ENCODE peak calls at places on chromosomes 7 and 10, in five cellular contexts. W, O, P, H and F are unnamed samples. For H4K20me1, the result is how much of the 10 kb centered on the place peaks cover.

GRCh38 chr10:13346280-13346819 is 1.7 kb downstream of the SEPHS1 start:
- DNase-seq in P (peak), H (no peak), W (peak), O (no peak), F (peak)

GRCh38 chr10:6006991-6007390 is 29.6 kb upstream of the IL15RA start:
- DNase-seq in O (no peak), W (no peak), P (no peak), H (no peak), F (no peak)

GRCh38 chr10:69911571-69912528 is 110.1 kb downstream of the COL13A1 start:
- DNase-seq in W (no peak), H (no peak), O (peak), P (no peak), F (peak)

GRCh38 chr10:27038168-27038567 is 62.1 kb downstream of the ANKRD26 start:
- DNase-seq in W (no peak), P (no peak), H (no peak), O (no peak), F (no peak)

GRCh38 chr7:69630292-69630691 is 32.0 kb downstream of the AUTS2 start:
- DNase-seq in P (peak), W (no peak), O (no peak), H (no peak), F (peak)

GRCh38 chr10:71852335-71852937 is 1.4 kb upstream of the PSAP start:
- DNase-seq in P (no peak), H (no peak), O (no peak), W (no peak), F (no peak)

GRCh38 chr7:96177353-96177752 is 144.5 kb downstream of the SLC25A13 start:
- DNase-seq in O (no peak), W (no peak), P (no peak), H (no peak), F (no peak)

GRCh38 chr7:122438492-122438891 is 133.9 kb upstream of the FEZF1 start:
- DNase-seq in W (no peak), P (no peak), O (peak), H (no peak), F (no peak)

GRCh38 chr7:67105382-67105781 is 108.7 kb downstream of the TYW1 start:
- DNase-seq in H (no peak), P (peak), W (peak), O (no peak), F (peak)

GRCh38 chr10:124387078-124387874 is 31.4 kb downstream of the OAT start:
- DNase-seq in H (peak), W (no peak), P (no peak), O (peak), F (peak)

GRCh38 chr10:102599565-102600327 is 44.5 kb upstream of the TRIM8 start:
- DNase-seq in P (no peak), H (no peak), O (no peak), W (no peak), F (no peak)

GRCh38 chr7:6197801-6198551 is 74.4 kb downstream of the CYTH3 start:
- DNase-seq in W (no peak), H (no peak), O (no peak), P (no peak), F (no peak)

GRCh38 chr7:97016392-97017196 is 8.0 kb downstream of the DLX5 start:
- DNase-seq in W (no peak), O (peak), H (peak), P (no peak), F (peak)

GRCh38 chr7:32658034-32658944 is 163.0 kb downstream of the AVL9 start:
- DNase-seq in W (no peak), P (peak), O (no peak), H (no peak), F (no peak)

GRCh38 chr7:45923290-45923689 is 2.2 kb upstream of the IGFBP3 start:
- DNase-seq in O (peak), P (peak), H (peak), W (peak), F (peak)

GRCh38 chr10:133162178-133162909 is 2.3 kb downstream of the KNDC1 start:
- DNase-seq in W (peak), P (no peak), O (no peak), H (no peak), F (peak)

GRCh38 chr7:115478426-115478825 is 552.1 kb downstream of the TFEC start:
- DNase-seq in H (no peak), O (no peak), W (no peak), P (peak), F (peak)
- H3K4me3 ChIP-seq in H (no peak), O (no peak), W (no peak), P (no peak), F (no peak)

GRCh38 chr7:91852263-91852741 is 28.2 kb downstream of the MTERF1 start:
- DNase-seq in W (peak), H (no peak), O (peak), P (no peak), F (no peak)
- TF ChIP-seq CTCF in W (peak), H (peak), O (peak), P (peak), F (peak)

GRCh38 chr7:1931248-1931950 is 261.3 kb downstream of the ELFN1 start:
- DNase-seq in O (no peak), P (peak), W (no peak), H (no peak), F (peak)

GRCh38 chr7:1930381-1931065 is 260.4 kb downstream of the ELFN1 start:
- DNase-seq in O (no peak), W (no peak), P (no peak), H (no peak), F (no peak)

GRCh38 chr7:1933066-1933835 is 263.2 kb downstream of the ELFN1 start:
- DNase-seq in P (no peak), W (no peak), H (no peak), O (no peak), F (no peak)

GRCh38 chr7:1934017-1934416 is 263.9 kb downstream of the ELFN1 start:
- DNase-seq in O (no peak), H (no peak), W (no peak), P (no peak), F (no peak)

GRCh38 chr7:1931951-1932270 is 261.8 kb downstream of the ELFN1 start:
- DNase-seq in W (no peak), H (no peak), O (no peak), P (no peak), F (no peak)
- H4K20me1 ChIP-seq in W (under half), H (under half), O (under half), P (under half), F (under half)

DNA sequence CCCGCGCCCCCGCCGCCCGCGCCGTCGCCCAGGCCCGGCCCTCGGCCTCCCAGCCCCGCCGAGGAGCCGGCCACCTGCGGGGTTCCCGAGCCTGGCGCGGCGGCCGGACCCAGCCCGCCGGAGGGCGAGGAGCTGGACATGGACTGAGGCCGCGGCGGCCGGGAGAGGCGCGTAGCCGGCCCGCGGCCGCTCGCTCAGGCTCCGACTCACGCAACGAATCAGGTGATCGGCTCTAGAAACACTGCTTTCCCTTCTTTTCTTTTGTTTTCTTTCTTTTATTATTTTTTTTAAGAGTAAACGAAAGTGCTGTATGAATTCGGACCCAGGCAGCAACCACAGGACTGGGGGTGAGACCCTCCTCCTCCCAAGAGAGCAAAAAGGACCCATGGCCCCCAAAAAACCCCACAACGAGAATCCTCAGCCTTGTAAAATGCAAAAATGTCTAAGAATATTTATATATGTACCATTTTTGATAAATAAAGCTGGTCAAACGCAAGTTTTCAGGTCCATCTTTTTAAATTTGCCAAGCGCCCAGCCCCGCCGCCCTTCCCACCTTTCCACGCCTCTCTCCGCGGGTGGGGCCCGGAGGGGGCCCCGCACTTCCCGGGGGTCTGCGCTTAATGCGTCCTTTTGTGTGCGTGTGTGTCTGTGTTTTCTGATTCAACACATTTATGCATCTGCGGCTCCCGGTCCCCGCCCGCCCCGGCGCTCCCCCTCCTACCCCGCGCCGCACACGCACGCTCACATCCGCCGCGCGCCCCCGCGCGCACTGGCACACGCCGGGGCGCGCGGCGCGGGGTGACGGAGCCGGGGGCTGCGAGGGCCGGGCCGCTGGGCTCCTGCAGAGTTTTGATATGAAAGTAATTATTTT is 4.4 kb downstream of the UNCX start:
- DNase-seq in O (peak), H (no peak), W (no peak), P (no peak), F (peak)
- H3K4me3 ChIP-seq in O (no peak), H (no peak), W (no peak), P (no peak), F (no peak)

GRCh38 chr7:111561659-111561908 is 708 bp downstream of the IMMP2L start:
- DNase-seq in W (no peak), H (no peak), P (no peak), O (no peak), F (peak)

GRCh38 chr7:111559665-111560064 is 2.6 kb downstream of the IMMP2L start:
- DNase-seq in H (no peak), O (no peak), P (no peak), W (no peak), F (no peak)

GRCh38 chr7:111564078-111564477 is 1.8 kb upstream of the IMMP2L start:
- DNase-seq in O (no peak), H (no peak), W (no peak), P (no peak), F (no peak)

GRCh38 chr7:111560773-111561658 is 1.3 kb downstream of the IMMP2L start:
- DNase-seq in O (peak), H (peak), W (peak), P (peak), F (no peak)

DNA sequence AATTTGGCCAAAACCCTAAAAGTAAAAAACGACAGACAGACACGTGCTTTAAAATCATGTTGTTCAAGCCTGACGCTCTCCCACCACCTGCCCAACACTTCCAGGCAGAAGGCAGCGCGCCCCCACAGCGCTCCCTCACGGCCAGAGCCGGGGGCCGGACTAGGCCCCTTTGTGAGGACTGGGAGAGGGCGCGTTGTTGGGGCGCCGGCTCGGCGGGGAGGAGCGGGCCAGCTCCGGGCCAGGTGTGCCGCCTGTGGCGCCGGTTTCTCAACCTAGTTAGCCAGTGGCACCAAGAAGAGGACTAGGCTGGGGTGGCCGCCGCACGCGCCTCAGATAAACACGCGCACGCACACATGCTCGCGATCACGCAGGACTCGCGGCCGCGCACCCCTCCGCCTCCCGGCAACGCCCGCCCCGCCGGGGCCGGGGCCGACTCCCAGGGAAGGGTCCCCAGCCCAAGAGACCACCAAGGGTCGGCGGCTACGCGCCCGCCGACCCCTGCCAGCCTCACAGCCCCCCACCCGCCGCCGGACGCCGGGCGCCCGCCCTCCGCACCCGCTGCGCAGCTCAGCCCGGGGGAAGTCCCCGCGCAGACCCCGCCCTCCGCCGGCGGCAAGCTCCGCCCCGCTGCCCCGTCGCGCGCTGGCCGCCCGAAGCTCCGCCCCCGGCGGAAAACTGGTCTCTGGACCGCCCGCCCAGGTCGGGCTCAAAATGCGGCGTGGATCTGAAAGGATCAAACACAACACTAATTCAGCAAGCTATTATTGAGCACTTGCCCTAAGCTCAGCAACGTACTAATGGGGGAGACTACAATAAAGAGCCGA is at the start of gene IMMP2L:
- DNase-seq in H (peak), W (peak), O (peak), P (peak), F (peak)
- TF ChIP-seq CTCF in H (peak), W (no peak), O (peak), P (peak), F (peak)